ENCODE peak calls at places on chromosome 4, in seven cellular contexts. One of them, this sample, is unnamed.

GRCh38 chr4:48970471-48970921 is 15.6 kb upstream of the CWH43 start:
- DNase-seq in coronary artery: no peak
- DNase-seq in fibroblast of pulmonary artery: peak; percentile 33
- DNase-seq in activated CD4-positive, alpha-beta T cell treated with anti-CD3 and anti-CD28 coated beads, Interleukin-2, amount 50 U/mL, for 1 hour: no peak
- DNase-seq in type B pancreatic cell: no peak
- DNase-seq in choroid plexus epithelial cell: peak; percentile 50
- DNase-seq in transverse colon: no peak
- DNase-seq in this sample: no peak

GRCh38 chr4:128388352-128388630 is 100.7 kb upstream of the PGRMC2 start:
- DNase-seq in coronary artery: no peak
- DNase-seq in transverse colon: no peak
- DNase-seq in activated CD4-positive, alpha-beta T cell treated with anti-CD3 and anti-CD28 coated beads, Interleukin-2, amount 50 U/mL, for 1 hour: no peak
- DNase-seq in type B pancreatic cell: no peak
- DNase-seq in choroid plexus epithelial cell: peak; percentile 35
- DNase-seq in fibroblast of pulmonary artery: no peak
- DNase-seq in this sample: no peak

GRCh38 chr4:118351851-118352827 is 664 bp downstream of the PRSS12 start:
- DNase-seq in activated CD4-positive, alpha-beta T cell treated with anti-CD3 and anti-CD28 coated beads, Interleukin-2, amount 50 U/mL, for 1 hour: peak; percentile 2
- DNase-seq in transverse colon: peak; percentile 65
- DNase-seq in fibroblast of pulmonary artery: peak; percentile 13
- DNase-seq in coronary artery: no peak
- DNase-seq in choroid plexus epithelial cell: peak; percentile 41
- DNase-seq in type B pancreatic cell: peak; percentile 75
- DNase-seq in this sample: peak; percentile 51

GRCh38 chr4:107792691-107793090 is 32.0 kb upstream of the SGMS2 start:
- DNase-seq in fibroblast of pulmonary artery: no peak
- DNase-seq in activated CD4-positive, alpha-beta T cell treated with anti-CD3 and anti-CD28 coated beads, Interleukin-2, amount 50 U/mL, for 1 hour: no peak
- DNase-seq in coronary artery: no peak
- DNase-seq in choroid plexus epithelial cell: no peak
- DNase-seq in type B pancreatic cell: no peak
- DNase-seq in transverse colon: no peak
- DNase-seq in this sample: no peak

GRCh38 chr4:5711479-5712184 is 631 bp downstream of the EVC start:
- DNase-seq in coronary artery: no peak
- DNase-seq in fibroblast of pulmonary artery: peak; percentile 42
- DNase-seq in transverse colon: no peak
- DNase-seq in activated CD4-positive, alpha-beta T cell treated with anti-CD3 and anti-CD28 coated beads, Interleukin-2, amount 50 U/mL, for 1 hour: no peak
- DNase-seq in choroid plexus epithelial cell: peak; percentile 55
- DNase-seq in type B pancreatic cell: no peak
- DNase-seq in this sample: no peak

GRCh38 chr4:98662619-98663225 is 4.3 kb upstream of the TSPAN5 start:
- DNase-seq in fibroblast of pulmonary artery: no peak
- DNase-seq in coronary artery: no peak
- DNase-seq in activated CD4-positive, alpha-beta T cell treated with anti-CD3 and anti-CD28 coated beads, Interleukin-2, amount 50 U/mL, for 1 hour: peak; percentile 32
- DNase-seq in transverse colon: no peak
- DNase-seq in choroid plexus epithelial cell: no peak
- DNase-seq in type B pancreatic cell: no peak
- DNase-seq in this sample: no peak

GRCh38 chr4:128782076-128782715 is 27.3 kb upstream of the JADE1 start:
- DNase-seq in choroid plexus epithelial cell: no peak
- DNase-seq in fibroblast of pulmonary artery: no peak
- DNase-seq in coronary artery: no peak
- DNase-seq in activated CD4-positive, alpha-beta T cell treated with anti-CD3 and anti-CD28 coated beads, Interleukin-2, amount 50 U/mL, for 1 hour: peak; percentile 62
- DNase-seq in type B pancreatic cell: no peak
- DNase-seq in transverse colon: peak; percentile 50
- DNase-seq in this sample: peak; percentile 46

GRCh38 chr4:112939901-112940300 is 109.6 kb upstream of the ANK2 start:
- DNase-seq in type B pancreatic cell: no peak
- DNase-seq in coronary artery: no peak
- DNase-seq in fibroblast of pulmonary artery: no peak
- DNase-seq in choroid plexus epithelial cell: no peak
- DNase-seq in transverse colon: no peak
- DNase-seq in activated CD4-positive, alpha-beta T cell treated with anti-CD3 and anti-CD28 coated beads, Interleukin-2, amount 50 U/mL, for 1 hour: no peak
- DNase-seq in this sample: no peak

GRCh38 chr4:1047976-1048780 is 36.8 kb downstream of the FGFRL1 start:
- DNase-seq in type B pancreatic cell: no peak
- DNase-seq in coronary artery: peak; percentile 66
- DNase-seq in transverse colon: peak; percentile 8
- DNase-seq in activated CD4-positive, alpha-beta T cell treated with anti-CD3 and anti-CD28 coated beads, Interleukin-2, amount 50 U/mL, for 1 hour: no peak
- DNase-seq in choroid plexus epithelial cell: no peak
- DNase-seq in fibroblast of pulmonary artery: no peak
- DNase-seq in this sample: no peak

GRCh38 chr4:1398686-1399507 is 7.3 kb downstream of the NKX1-1 start:
- DNase-seq in transverse colon: no peak
- DNase-seq in activated CD4-positive, alpha-beta T cell treated with anti-CD3 and anti-CD28 coated beads, Interleukin-2, amount 50 U/mL, for 1 hour: no peak
- DNase-seq in fibroblast of pulmonary artery: no peak
- DNase-seq in choroid plexus epithelial cell: no peak
- DNase-seq in type B pancreatic cell: peak; percentile 63
- DNase-seq in coronary artery: no peak
- DNase-seq in this sample: no peak

GRCh38 chr4:61817071-61817470 is 616.9 kb downstream of the ADGRL3 start:
- DNase-seq in transverse colon: no peak
- DNase-seq in type B pancreatic cell: no peak
- DNase-seq in coronary artery: no peak
- DNase-seq in activated CD4-positive, alpha-beta T cell treated with anti-CD3 and anti-CD28 coated beads, Interleukin-2, amount 50 U/mL, for 1 hour: no peak
- DNase-seq in fibroblast of pulmonary artery: no peak
- DNase-seq in choroid plexus epithelial cell: no peak
- DNase-seq in this sample: no peak

GRCh38 chr4:87506974-87507701 is 22.0 kb downstream of the SPARCL1 start:
- DNase-seq in coronary artery: no peak
- DNase-seq in activated CD4-positive, alpha-beta T cell treated with anti-CD3 and anti-CD28 coated beads, Interleukin-2, amount 50 U/mL, for 1 hour: no peak
- DNase-seq in transverse colon: no peak
- DNase-seq in type B pancreatic cell: no peak
- DNase-seq in choroid plexus epithelial cell: peak; percentile 81
- DNase-seq in fibroblast of pulmonary artery: peak; percentile 86
- DNase-seq in this sample: no peak

GRCh38 chr4:103425406-103425805 is 227.3 kb upstream of the CENPE start:
- DNase-seq in type B pancreatic cell: no peak
- DNase-seq in fibroblast of pulmonary artery: no peak
- DNase-seq in activated CD4-positive, alpha-beta T cell treated with anti-CD3 and anti-CD28 coated beads, Interleukin-2, amount 50 U/mL, for 1 hour: no peak
- DNase-seq in choroid plexus epithelial cell: no peak
- DNase-seq in transverse colon: no peak
- DNase-seq in coronary artery: no peak
- DNase-seq in this sample: no peak

GRCh38 chr4:189176002-189176401 is 764.7 kb upstream of the FRG1 start:
- DNase-seq in transverse colon: no peak
- DNase-seq in coronary artery: no peak
- DNase-seq in choroid plexus epithelial cell: no peak
- DNase-seq in activated CD4-positive, alpha-beta T cell treated with anti-CD3 and anti-CD28 coated beads, Interleukin-2, amount 50 U/mL, for 1 hour: no peak
- DNase-seq in fibroblast of pulmonary artery: no peak
- DNase-seq in type B pancreatic cell: no peak
- DNase-seq in this sample: no peak

GRCh38 chr4:20266215-20267082 is 14.7 kb downstream of the SLIT2 start:
- DNase-seq in choroid plexus epithelial cell: no peak
- DNase-seq in activated CD4-positive, alpha-beta T cell treated with anti-CD3 and anti-CD28 coated beads, Interleukin-2, amount 50 U/mL, for 1 hour: no peak
- DNase-seq in fibroblast of pulmonary artery: no peak
- DNase-seq in coronary artery: no peak
- DNase-seq in type B pancreatic cell: no peak
- DNase-seq in transverse colon: no peak
- DNase-seq in this sample: no peak

GRCh38 chr4:8192748-8193738 is 6.0 kb upstream of the SH3TC1 start:
- DNase-seq in type B pancreatic cell: no peak
- DNase-seq in transverse colon: peak; percentile 77
- DNase-seq in coronary artery: no peak
- DNase-seq in activated CD4-positive, alpha-beta T cell treated with anti-CD3 and anti-CD28 coated beads, Interleukin-2, amount 50 U/mL, for 1 hour: peak; percentile 18
- DNase-seq in choroid plexus epithelial cell: peak; percentile 88
- DNase-seq in fibroblast of pulmonary artery: peak; percentile 61
- DNase-seq in this sample: peak; percentile 82

GRCh38 chr4:81605278-81605677 is 133.6 kb upstream of the RASGEF1B start:
- DNase-seq in activated CD4-positive, alpha-beta T cell treated with anti-CD3 and anti-CD28 coated beads, Interleukin-2, amount 50 U/mL, for 1 hour: no peak
- DNase-seq in fibroblast of pulmonary artery: no peak
- DNase-seq in type B pancreatic cell: no peak
- DNase-seq in coronary artery: no peak
- DNase-seq in transverse colon: no peak
- DNase-seq in choroid plexus epithelial cell: no peak
- DNase-seq in this sample: no peak

GRCh38 chr4:173211222-173211621 is 42.6 kb downstream of the GALNT7 start:
- DNase-seq in coronary artery: no peak
- DNase-seq in activated CD4-positive, alpha-beta T cell treated with anti-CD3 and anti-CD28 coated beads, Interleukin-2, amount 50 U/mL, for 1 hour: no peak
- DNase-seq in fibroblast of pulmonary artery: no peak
- DNase-seq in choroid plexus epithelial cell: no peak
- DNase-seq in transverse colon: no peak
- DNase-seq in type B pancreatic cell: no peak
- DNase-seq in this sample: no peak

GRCh38 chr4:53935780-53936179 is 128.6 kb downstream of the CHIC2 start:
- DNase-seq in type B pancreatic cell: no peak
- DNase-seq in fibroblast of pulmonary artery: peak; percentile 86
- DNase-seq in choroid plexus epithelial cell: peak; percentile 84
- DNase-seq in transverse colon: no peak
- DNase-seq in activated CD4-positive, alpha-beta T cell treated with anti-CD3 and anti-CD28 coated beads, Interleukin-2, amount 50 U/mL, for 1 hour: no peak
- DNase-seq in coronary artery: no peak
- DNase-seq in this sample: no peak

GRCh38 chr4:69881173-69881773 is 21.3 kb upstream of the SULT1E1 start:
- DNase-seq in fibroblast of pulmonary artery: peak; percentile 82
- DNase-seq in type B pancreatic cell: no peak
- DNase-seq in transverse colon: peak; percentile 17
- DNase-seq in activated CD4-positive, alpha-beta T cell treated with anti-CD3 and anti-CD28 coated beads, Interleukin-2, amount 50 U/mL, for 1 hour: peak; percentile 5
- DNase-seq in coronary artery: no peak
- DNase-seq in choroid plexus epithelial cell: peak; percentile 86
- DNase-seq in this sample: peak; percentile 35

GRCh38 chr4:139144911-139145551 is 32.0 kb downstream of the ELF2 start:
- DNase-seq in transverse colon: peak; percentile 29
- DNase-seq in activated CD4-positive, alpha-beta T cell treated with anti-CD3 and anti-CD28 coated beads, Interleukin-2, amount 50 U/mL, for 1 hour: peak; percentile 4
- DNase-seq in coronary artery: no peak
- DNase-seq in fibroblast of pulmonary artery: peak; percentile 8
- DNase-seq in type B pancreatic cell: no peak
- DNase-seq in choroid plexus epithelial cell: no peak
- DNase-seq in this sample: peak; percentile 59

GRCh38 chr4:25861951-25862410 is 807 bp downstream of the SEL1L3 start:
- DNase-seq in transverse colon: peak; percentile 27
- DNase-seq in type B pancreatic cell: no peak
- DNase-seq in choroid plexus epithelial cell: peak; percentile 43
- DNase-seq in fibroblast of pulmonary artery: peak; percentile 54
- DNase-seq in activated CD4-positive, alpha-beta T cell treated with anti-CD3 and anti-CD28 coated beads, Interleukin-2, amount 50 U/mL, for 1 hour: peak; percentile 8
- DNase-seq in coronary artery: no peak
- DNase-seq in this sample: no peak

GRCh38 chr4:7970031-7970946 is 30.6 kb upstream of the AFAP1 start:
- DNase-seq in fibroblast of pulmonary artery: peak; percentile 79
- DNase-seq in type B pancreatic cell: no peak
- DNase-seq in transverse colon: peak; percentile 75
- DNase-seq in choroid plexus epithelial cell: peak; percentile 82
- DNase-seq in coronary artery: no peak
- DNase-seq in activated CD4-positive, alpha-beta T cell treated with anti-CD3 and anti-CD28 coated beads, Interleukin-2, amount 50 U/mL, for 1 hour: peak; percentile 51
- DNase-seq in this sample: peak; percentile 42

GRCh38 chr4:1641671-1642070 is 42.4 kb downstream of the FAM53A start:
- DNase-seq in fibroblast of pulmonary artery: no peak
- DNase-seq in type B pancreatic cell: no peak
- DNase-seq in activated CD4-positive, alpha-beta T cell treated with anti-CD3 and anti-CD28 coated beads, Interleukin-2, amount 50 U/mL, for 1 hour: no peak
- DNase-seq in choroid plexus epithelial cell: no peak
- DNase-seq in transverse colon: no peak
- DNase-seq in coronary artery: no peak
- DNase-seq in this sample: no peak

GRCh38 chr4:3218824-3219760 is 29.9 kb upstream of the MSANTD1 start:
- DNase-seq in fibroblast of pulmonary artery: no peak
- DNase-seq in coronary artery: no peak
- DNase-seq in transverse colon: no peak
- DNase-seq in activated CD4-positive, alpha-beta T cell treated with anti-CD3 and anti-CD28 coated beads, Interleukin-2, amount 50 U/mL, for 1 hour: no peak
- DNase-seq in type B pancreatic cell: no peak
- DNase-seq in choroid plexus epithelial cell: no peak
- DNase-seq in this sample: no peak

GRCh38 chr4:11614426-11614825 is 185.7 kb upstream of the HS3ST1 start:
- DNase-seq in coronary artery: no peak
- DNase-seq in fibroblast of pulmonary artery: no peak
- DNase-seq in activated CD4-positive, alpha-beta T cell treated with anti-CD3 and anti-CD28 coated beads, Interleukin-2, amount 50 U/mL, for 1 hour: no peak
- DNase-seq in transverse colon: no peak
- DNase-seq in choroid plexus epithelial cell: peak; percentile 36
- DNase-seq in type B pancreatic cell: no peak
- DNase-seq in this sample: peak; percentile 35

GRCh38 chr4:20192754-20193521 is 58.8 kb upstream of the SLIT2 start:
- DNase-seq in fibroblast of pulmonary artery: peak; percentile 42
- DNase-seq in activated CD4-positive, alpha-beta T cell treated with anti-CD3 and anti-CD28 coated beads, Interleukin-2, amount 50 U/mL, for 1 hour: no peak
- DNase-seq in transverse colon: no peak
- DNase-seq in choroid plexus epithelial cell: peak; percentile 61
- DNase-seq in coronary artery: no peak
- DNase-seq in type B pancreatic cell: no peak
- DNase-seq in this sample: no peak

GRCh38 chr4:150368667-150369066 is 213.3 kb upstream of the MAB21L2 start:
- DNase-seq in choroid plexus epithelial cell: no peak
- DNase-seq in type B pancreatic cell: no peak
- DNase-seq in activated CD4-positive, alpha-beta T cell treated with anti-CD3 and anti-CD28 coated beads, Interleukin-2, amount 50 U/mL, for 1 hour: no peak
- DNase-seq in fibroblast of pulmonary artery: no peak
- DNase-seq in coronary artery: no peak
- DNase-seq in transverse colon: no peak
- DNase-seq in this sample: no peak

GRCh38 chr4:7904108-7904516 is 35.5 kb downstream of the AFAP1 start:
- DNase-seq in fibroblast of pulmonary artery: peak; percentile 95
- DNase-seq in coronary artery: no peak
- DNase-seq in activated CD4-positive, alpha-beta T cell treated with anti-CD3 and anti-CD28 coated beads, Interleukin-2, amount 50 U/mL, for 1 hour: no peak
- DNase-seq in choroid plexus epithelial cell: peak; percentile 71
- DNase-seq in type B pancreatic cell: no peak
- DNase-seq in transverse colon: no peak
- DNase-seq in this sample: no peak

GRCh38 chr4:154208424-154208823 is 283.2 kb downstream of the DCHS2 start:
- DNase-seq in coronary artery: no peak
- DNase-seq in type B pancreatic cell: no peak
- DNase-seq in transverse colon: no peak
- DNase-seq in activated CD4-positive, alpha-beta T cell treated with anti-CD3 and anti-CD28 coated beads, Interleukin-2, amount 50 U/mL, for 1 hour: no peak
- DNase-seq in fibroblast of pulmonary artery: no peak
- DNase-seq in choroid plexus epithelial cell: no peak
- DNase-seq in this sample: no peak